ENCODE peak calls at places on chromosomes 13 and 19, in seven cellular contexts. One of them, this sample, is unnamed.
A peak's percentile ranks its signal among the peaks of the same experiment; 100 is the strongest.

GRCh38 chr19:39502640-39503417 is 4.1 kb downstream of the DLL3 start:
- DNase-seq in HCT116: peak; percentile 66
- DNase-seq in H1: no peak
- DNase-seq in HepG2: peak; percentile 56
- DNase-seq in SK-N-SH: peak; percentile 91
- DNase-seq in GM12878: no peak
- DNase-seq in K562: peak; percentile 91
- DNase-seq in this sample: peak; percentile 93

GRCh38 chr19:41263042-41263849 is 926 bp upstream of the HNRNPUL1 start:
- DNase-seq in GM12878: peak; percentile 42
- DNase-seq in HepG2: peak; percentile 35
- DNase-seq in H1: no peak
- DNase-seq in HCT116: no peak
- DNase-seq in SK-N-SH: peak; percentile 50
- DNase-seq in K562: peak; percentile 58
- DNase-seq in this sample: peak; percentile 13

GRCh38 chr13:80463673-80464352 is 122.9 kb upstream of the SPRY2 start:
- DNase-seq in SK-N-SH: no peak
- DNase-seq in HCT116: no peak
- DNase-seq in K562: no peak
- DNase-seq in GM12878: no peak
- DNase-seq in H1: no peak
- DNase-seq in HepG2: no peak
- DNase-seq in this sample: no peak

GRCh38 chr19:5967994-5968430 is 9.9 kb downstream of the RANBP3 start:
- DNase-seq in GM12878: peak; percentile 17
- DNase-seq in SK-N-SH: peak; percentile 79
- DNase-seq in K562: peak; percentile 78
- DNase-seq in HepG2: peak; percentile 64
- DNase-seq in H1: no peak
- DNase-seq in HCT116: peak; percentile 50
- DNase-seq in this sample: peak; percentile 42

GRCh38 chr13:105135852-105136251 is 1399.6 kb downstream of the EFNB2 start:
- DNase-seq in HCT116: no peak
- DNase-seq in GM12878: no peak
- DNase-seq in SK-N-SH: peak; percentile 43
- DNase-seq in HepG2: no peak
- DNase-seq in K562: no peak
- DNase-seq in H1: no peak
- DNase-seq in this sample: no peak

GRCh38 chr19:38395381-38396127 is 7.1 kb downstream of the SPRED3 start:
- DNase-seq in GM12878: no peak
- DNase-seq in SK-N-SH: no peak
- DNase-seq in HepG2: no peak
- DNase-seq in H1: no peak
- DNase-seq in HCT116: no peak
- DNase-seq in K562: no peak
- DNase-seq in this sample: no peak

GRCh38 chr19:58213075-58213369 is 15.7 kb upstream of the ZNF544 start:
- DNase-seq in GM12878: no peak
- DNase-seq in SK-N-SH: no peak
- DNase-seq in K562: no peak
- DNase-seq in H1: no peak
- DNase-seq in HepG2: no peak
- DNase-seq in HCT116: no peak
- DNase-seq in this sample: no peak

GRCh38 chr13:50635504-50635903 is 208.0 kb downstream of the DLEU7 start:
- DNase-seq in HCT116: no peak
- DNase-seq in K562: no peak
- DNase-seq in GM12878: peak; percentile 42
- DNase-seq in H1: no peak
- DNase-seq in HepG2: no peak
- DNase-seq in SK-N-SH: no peak
- DNase-seq in this sample: no peak

GRCh38 chr19:13208131-13208963 is 58.1 kb downstream of the IER2 start:
- DNase-seq in HCT116: no peak
- DNase-seq in H1: no peak
- DNase-seq in GM12878: peak; percentile 77
- DNase-seq in SK-N-SH: no peak
- DNase-seq in HepG2: no peak
- DNase-seq in K562: no peak
- DNase-seq in this sample: no peak

GRCh38 chr13:86298741-86299140 is 499.5 kb upstream of the SLITRK6 start:
- DNase-seq in H1: no peak
- DNase-seq in GM12878: no peak
- DNase-seq in K562: no peak
- DNase-seq in SK-N-SH: peak; percentile 0
- DNase-seq in HepG2: no peak
- DNase-seq in HCT116: no peak
- DNase-seq in this sample: no peak

GRCh38 chr19:30062331-30063183 is 120.5 kb downstream of the URI1 start:
- DNase-seq in HCT116: no peak
- DNase-seq in K562: no peak
- DNase-seq in H1: no peak
- DNase-seq in GM12878: no peak
- DNase-seq in HepG2: no peak
- DNase-seq in SK-N-SH: peak; percentile 49
- DNase-seq in this sample: no peak

GRCh38 chr13:42041017-42041683 is 7.3 kb upstream of the DGKH start:
- DNase-seq in HCT116: peak; percentile 38
- DNase-seq in K562: peak; percentile 22
- DNase-seq in H1: no peak
- DNase-seq in HepG2: no peak
- DNase-seq in SK-N-SH: peak; percentile 76
- DNase-seq in GM12878: peak; percentile 11
- DNase-seq in this sample: no peak

GRCh38 chr13:22926176-22927007 is 254.4 kb upstream of the SGCG start:
- DNase-seq in HepG2: no peak
- DNase-seq in H1: peak; percentile 33
- DNase-seq in HCT116: no peak
- DNase-seq in SK-N-SH: no peak
- DNase-seq in K562: peak; percentile 88
- DNase-seq in GM12878: no peak
- DNase-seq in this sample: no peak

GRCh38 chr13:39874331-39875055 is 219.0 kb downstream of the COG6 start:
- DNase-seq in HCT116: no peak
- DNase-seq in SK-N-SH: no peak
- DNase-seq in H1: no peak
- DNase-seq in HepG2: no peak
- DNase-seq in GM12878: no peak
- DNase-seq in K562: no peak
- DNase-seq in this sample: no peak

GRCh38 chr13:113856716-113857065 is 7.2 kb downstream of the GAS6 start:
- DNase-seq in HCT116: no peak
- DNase-seq in GM12878: no peak
- DNase-seq in SK-N-SH: no peak
- DNase-seq in H1: no peak
- DNase-seq in K562: no peak
- DNase-seq in HepG2: peak; percentile 21
- DNase-seq in this sample: no peak
- TF ChIP-seq SIN3A in HCT116: no peak
- TF ChIP-seq SIN3A in GM12878: no peak
- TF ChIP-seq SIN3A in SK-N-SH: no peak
- TF ChIP-seq SIN3A in H1: no peak
- TF ChIP-seq SIN3A in K562: no peak
- TF ChIP-seq SIN3A in HepG2: no peak
- TF ChIP-seq SIN3A in this sample: no peak

DNA sequence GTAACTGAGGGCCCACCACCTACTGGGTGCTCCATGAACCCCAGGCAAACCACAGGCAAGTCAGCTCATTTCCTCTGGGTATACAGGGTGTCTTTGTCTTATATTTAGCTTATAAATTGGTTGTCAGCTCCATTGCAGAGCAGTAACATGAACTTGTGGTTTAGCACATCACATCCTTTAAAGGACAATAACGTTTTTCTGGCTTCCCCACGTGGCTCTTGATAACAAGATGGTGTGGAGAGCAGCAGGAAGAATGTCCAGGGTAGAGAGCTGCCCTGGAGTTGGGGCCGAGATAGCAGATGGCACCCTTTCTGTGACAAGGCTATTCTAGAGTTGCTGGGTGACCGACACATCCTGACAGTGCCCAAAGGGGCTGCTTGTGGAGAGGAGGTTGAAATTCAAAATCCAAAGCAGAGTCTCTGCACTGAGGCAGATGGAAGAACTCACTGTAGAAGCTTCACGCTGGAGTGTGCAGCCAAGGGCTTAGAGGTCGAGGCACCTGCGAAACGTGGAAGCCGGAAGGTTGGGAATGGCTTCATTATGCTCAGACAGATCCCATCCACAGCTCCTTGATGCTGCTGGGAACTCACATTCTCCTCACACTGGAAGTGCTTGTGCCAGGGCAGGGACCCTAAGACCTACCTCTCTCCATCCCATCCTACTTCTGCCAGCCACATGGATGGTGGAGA is 133.0 kb upstream of the FRY start:
- DNase-seq in HepG2: no peak
- DNase-seq in GM12878: no peak
- DNase-seq in H1: no peak
- DNase-seq in K562: no peak
- DNase-seq in HCT116: no peak
- DNase-seq in SK-N-SH: no peak
- DNase-seq in this sample: no peak
- TF ChIP-seq SIN3A in HepG2: no peak
- TF ChIP-seq SIN3A in GM12878: no peak
- TF ChIP-seq SIN3A in H1: no peak
- TF ChIP-seq SIN3A in K562: no peak
- TF ChIP-seq SIN3A in HCT116: no peak
- TF ChIP-seq SIN3A in SK-N-SH: no peak
- TF ChIP-seq SIN3A in this sample: no peak

GRCh38 chr19:3343619-3344502 is 22.5 kb upstream of the NFIC start:
- DNase-seq in HepG2: peak; percentile 86
- DNase-seq in H1: no peak
- DNase-seq in GM12878: no peak
- DNase-seq in K562: peak; percentile 92
- DNase-seq in HCT116: peak; percentile 87
- DNase-seq in SK-N-SH: peak; percentile 97
- DNase-seq in this sample: no peak
- TF ChIP-seq SIN3A in HepG2: no peak
- TF ChIP-seq SIN3A in H1: no peak
- TF ChIP-seq SIN3A in GM12878: no peak
- TF ChIP-seq SIN3A in K562: no peak
- TF ChIP-seq SIN3A in HCT116: no peak
- TF ChIP-seq SIN3A in SK-N-SH: no peak
- TF ChIP-seq SIN3A in this sample: no peak

GRCh38 chr19:17406039-17406886 is 833 bp upstream of the BST2 start:
- DNase-seq in HCT116: no peak
- DNase-seq in SK-N-SH: peak; percentile 10
- DNase-seq in GM12878: no peak
- DNase-seq in K562: no peak
- DNase-seq in H1: no peak
- DNase-seq in HepG2: no peak
- DNase-seq in this sample: no peak

GRCh38 chr19:17406887-17407196 is 1.4 kb upstream of the BST2 start:
- DNase-seq in SK-N-SH: no peak
- DNase-seq in K562: no peak
- DNase-seq in H1: no peak
- DNase-seq in GM12878: no peak
- DNase-seq in HCT116: no peak
- DNase-seq in HepG2: no peak
- DNase-seq in this sample: no peak

GRCh38 chr19:17404015-17404414 is 1.4 kb downstream of the BST2 start:
- DNase-seq in HepG2: no peak
- DNase-seq in H1: no peak
- DNase-seq in SK-N-SH: no peak
- DNase-seq in K562: peak; percentile 70
- DNase-seq in GM12878: no peak
- DNase-seq in HCT116: no peak
- DNase-seq in this sample: no peak

GRCh38 chr19:17404621-17405249 is 695 bp downstream of the BST2 start:
- DNase-seq in HCT116: no peak
- DNase-seq in H1: no peak
- DNase-seq in K562: no peak
- DNase-seq in SK-N-SH: peak; percentile 16
- DNase-seq in HepG2: no peak
- DNase-seq in GM12878: no peak
- DNase-seq in this sample: no peak

DNA sequence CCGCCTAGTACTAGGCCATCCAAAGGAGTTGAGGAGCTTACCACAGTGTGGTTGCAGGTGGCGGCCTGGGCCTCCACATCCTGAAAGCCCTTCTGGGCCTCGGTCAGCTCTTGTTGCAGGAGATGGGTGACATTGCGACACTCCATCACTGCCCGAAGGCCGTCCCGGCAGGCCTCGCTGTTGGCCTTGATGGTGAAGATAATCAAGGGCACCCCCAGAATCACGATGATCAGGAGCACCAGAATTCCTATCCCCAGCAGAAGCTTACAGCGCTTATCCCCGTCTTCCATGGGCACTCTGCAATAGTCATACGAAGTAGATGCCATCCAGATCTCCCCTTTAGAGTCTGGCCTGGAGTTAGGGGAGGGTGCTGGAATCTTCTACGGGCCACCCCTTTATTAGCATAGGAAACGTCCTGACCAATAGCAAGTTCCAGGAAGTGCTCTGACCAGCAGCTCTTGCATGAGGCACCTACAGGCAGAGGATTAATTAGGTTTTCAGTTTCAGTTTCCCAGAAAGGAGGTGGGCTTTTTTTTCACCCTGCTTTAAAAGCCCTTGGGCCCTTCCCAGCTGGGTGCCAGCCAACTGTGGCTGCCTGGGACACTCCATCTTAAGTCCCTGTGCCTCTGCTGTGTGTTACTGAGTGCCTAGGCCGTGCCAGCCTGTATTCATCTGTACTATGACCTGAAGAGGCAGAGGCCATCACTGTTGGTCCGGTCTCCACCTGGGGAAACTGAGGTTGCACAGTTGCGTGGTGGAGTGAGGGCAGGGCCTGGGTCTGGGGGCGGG is at the start of gene BST2:
- DNase-seq in H1: no peak
- DNase-seq in K562: peak; percentile 92
- DNase-seq in HepG2: peak; percentile 93
- DNase-seq in GM12878: peak; percentile 87
- DNase-seq in HCT116: no peak
- DNase-seq in SK-N-SH: peak; percentile 39
- DNase-seq in this sample: no peak
- TF ChIP-seq SIN3A in H1: no peak
- TF ChIP-seq SIN3A in K562: no peak
- TF ChIP-seq SIN3A in HepG2: peak; percentile 16
- TF ChIP-seq SIN3A in GM12878: peak; percentile 24
- TF ChIP-seq SIN3A in HCT116: no peak
- TF ChIP-seq SIN3A in SK-N-SH: no peak
- TF ChIP-seq SIN3A in this sample: no peak

GRCh38 chr13:112509190-112509589 is 78.8 kb downstream of the TUBGCP3 start:
- DNase-seq in SK-N-SH: no peak
- DNase-seq in H1: no peak
- DNase-seq in GM12878: no peak
- DNase-seq in HepG2: no peak
- DNase-seq in K562: no peak
- DNase-seq in HCT116: no peak
- DNase-seq in this sample: no peak
- TF ChIP-seq SIN3A in SK-N-SH: no peak
- TF ChIP-seq SIN3A in H1: no peak
- TF ChIP-seq SIN3A in GM12878: no peak
- TF ChIP-seq SIN3A in HepG2: no peak
- TF ChIP-seq SIN3A in K562: no peak
- TF ChIP-seq SIN3A in HCT116: no peak
- TF ChIP-seq SIN3A in this sample: no peak